ENCODE peak calls at places on chromosomes 12 and 14, in eight cellular contexts. W is aorta; S is Panc1; Z is stimulated activated naive CD8-positive, alpha-beta T cell treated with anti-CD3 and anti-CD28 coated beads, Interleukin-15, amount 100 ng/mL, for 72 hours; P is activated CD4-positive, CD25-positive, alpha-beta regulatory T cell treated with anti-CD3 and anti-CD28 coated beads, Interleukin-2, amount 50 U/mL, for 24 hours; N is T-helper 17 cell; O is lower lobe of right lung; Q is DND-41. C is an unnamed sample.

GRCh38 chr14:100988411-100988900 is 84.9 kb upstream of the RTL1 start:
- ATAC-seq in Q (no peak), S (peak), P (peak), W (no peak), O (no peak), N (no peak), Z (no peak), C (no peak)

GRCh38 chr14:75711134-75711795 is 50.2 kb downstream of the TTLL5 start:
- ATAC-seq in Q (peak), Z (peak), S (peak), O (peak), N (no peak), W (peak), P (peak), C (peak)

GRCh38 chr12:20628388-20628787 is 66.7 kb upstream of the SLCO1C1 start:
- ATAC-seq in W (no peak), P (no peak), S (no peak), N (no peak), Q (no peak), Z (no peak), O (no peak), C (no peak)

GRCh38 chr14:104393898-104394605 is 185.5 kb upstream of the C14orf180 start:
- ATAC-seq in P (peak), N (peak), S (no peak), Q (peak), W (no peak), O (peak), Z (peak), C (no peak)

GRCh38 chr14:59314019-59314608 is 125.6 kb downstream of the DAAM1 start:
- ATAC-seq in S (no peak), P (no peak), Q (peak), W (no peak), N (no peak), Z (no peak), O (no peak), C (no peak)

GRCh38 chr12:119682635-119683340 is 14.9 kb downstream of the PRKAB1 start:
- ATAC-seq in Q (peak), N (peak), S (no peak), Z (no peak), W (peak), O (peak), P (peak), C (no peak)

GRCh38 chr14:33486499-33486898 is 464.4 kb downstream of the EGLN3 start:
- ATAC-seq in S (no peak), Z (no peak), W (no peak), Q (no peak), P (no peak), N (no peak), O (no peak), C (no peak)

GRCh38 chr12:21444193-21445146 is 7.0 kb downstream of the PYROXD1 start:
- ATAC-seq in Z (no peak), W (no peak), P (no peak), S (no peak), Q (no peak), N (no peak), O (no peak), C (no peak)

GRCh38 chr12:90999946-91000345 is 4.8 kb downstream of the EPYC start:
- ATAC-seq in W (no peak), Z (no peak), Q (no peak), S (no peak), N (no peak), O (no peak), P (no peak), C (peak)

GRCh38 chr12:104792570-104792969 is 165.5 kb downstream of the SLC41A2 start:
- ATAC-seq in O (peak), P (no peak), Z (no peak), N (no peak), Q (no peak), S (peak), W (peak), C (peak)

GRCh38 chr12:93679308-93679933 is 2.2 kb downstream of the CRADD start:
- ATAC-seq in P (no peak), S (no peak), Z (no peak), N (no peak), W (no peak), Q (no peak), O (no peak), C (no peak)

GRCh38 chr14:75634848-75635247 is 25.8 kb downstream of the ERG28 start:
- ATAC-seq in W (no peak), P (no peak), N (no peak), S (no peak), Q (no peak), Z (no peak), O (no peak), C (no peak)

GRCh38 chr12:96658075-96658474 is 168.7 kb downstream of the CFAP54 start:
- ATAC-seq in S (no peak), P (no peak), W (no peak), N (no peak), Z (no peak), Q (no peak), O (no peak), C (no peak)

GRCh38 chr14:52683985-52684520 is 11.3 kb downstream of the ERO1A start:
- ATAC-seq in Z (no peak), S (peak), O (no peak), N (no peak), Q (peak), W (no peak), P (no peak), C (no peak)

GRCh38 chr14:90583916-90584605 is 187.2 kb downstream of the CALM1 start:
- ATAC-seq in P (no peak), W (no peak), S (no peak), O (no peak), Q (no peak), N (no peak), Z (no peak), C (no peak)

GRCh38 chr12:108856428-108857157 is 790 bp downstream of the SSH1 start:
- ATAC-seq in P (peak), O (peak), Q (peak), S (peak), Z (peak), N (peak), W (peak), C (peak)

GRCh38 chr14:61542848-61543790 is 152.2 kb upstream of the HIF1A start:
- ATAC-seq in P (no peak), O (peak), Z (no peak), Q (no peak), W (peak), N (no peak), S (no peak), C (no peak)

GRCh38 chr12:96375841-96376249 is 24.4 kb downstream of the CDK17 start:
- ATAC-seq in Z (no peak), P (no peak), W (no peak), O (no peak), N (no peak), Q (no peak), S (no peak), C (no peak)

GRCh38 chr14:100469632-100470522 is 117.3 kb downstream of the BEGAIN start:
- ATAC-seq in O (peak), Z (peak), Q (no peak), N (peak), P (peak), W (no peak), S (no peak), C (no peak)

GRCh38 chr12:6899837-6900519 is 4.6 kb upstream of the LRRC23 start:
- ATAC-seq in O (peak), S (no peak), Z (no peak), N (no peak), W (no peak), Q (no peak), P (no peak), C (no peak)

GRCh38 chr14:100486025-100486828 is 101.0 kb downstream of the BEGAIN start:
- ATAC-seq in P (no peak), S (peak), Q (peak), W (no peak), O (peak), Z (peak), N (peak), C (peak)

GRCh38 chr14:96663491-96664067 is 133.6 kb upstream of the VRK1 start:
- ATAC-seq in Z (no peak), S (no peak), N (no peak), P (no peak), W (no peak), O (no peak), Q (no peak), C (no peak)

GRCh38 chr12:64836856-64837255 is 12.4 kb downstream of the TBC1D30 start:
- ATAC-seq in Z (no peak), S (no peak), Q (no peak), N (no peak), W (no peak), P (no peak), O (no peak), C (no peak)

GRCh38 chr12:76237086-76237701 is 111.0 kb downstream of the BBS10 start:
- ATAC-seq in Q (no peak), P (no peak), N (no peak), O (no peak), S (peak), W (no peak), Z (no peak), C (no peak)

GRCh38 chr12:49949124-49949845 is 1.3 kb upstream of the AQP2 start:
- ATAC-seq in N (no peak), Q (no peak), W (no peak), Z (no peak), S (no peak), P (no peak), O (no peak), C (no peak)

GRCh38 chr12:124531281-124531745 is 36.1 kb downstream of the NCOR2 start:
- ATAC-seq in Q (no peak), P (no peak), W (peak), O (no peak), Z (peak), N (no peak), S (peak), C (peak)

GRCh38 chr14:75543258-75543657 is 21.0 kb downstream of the BATF start:
- ATAC-seq in S (no peak), P (peak), O (no peak), W (no peak), N (peak), Q (no peak), Z (peak), C (no peak)

GRCh38 chr12:94099191-94099983 is 49.0 kb upstream of the PLXNC1 start:
- ATAC-seq in N (no peak), Q (peak), W (no peak), S (peak), P (no peak), O (no peak), Z (no peak), C (peak)

GRCh38 chr12:12007001-12007712 is 63.6 kb upstream of the BCL2L14 start:
- ATAC-seq in Z (peak), O (no peak), W (no peak), P (peak), S (no peak), Q (no peak), N (no peak), C (no peak)

GRCh38 chr12:2068638-2069037 is 15.9 kb downstream of the CACNA1C start:
- ATAC-seq in Z (no peak), P (no peak), S (no peak), O (no peak), Q (no peak), W (no peak), N (no peak), C (no peak)

GRCh38 chr12:50934981-50935807 is 17.1 kb upstream of the HIGD1C start:
- ATAC-seq in S (no peak), W (peak), N (no peak), Q (no peak), P (no peak), Z (no peak), O (peak), C (peak)

GRCh38 chr14:92704821-92705220 is 43.6 kb downstream of the LGMN start:
- ATAC-seq in Z (no peak), N (no peak), S (no peak), P (no peak), W (no peak), Q (no peak), O (no peak), C (no peak)

GRCh38 chr14:27608377-27608776 is 1010.5 kb upstream of the NOVA1 start:
- ATAC-seq in P (no peak), W (no peak), S (no peak), O (no peak), Z (no peak), Q (no peak), N (no peak), C (no peak)

GRCh38 chr12:71333418-71333817 is 106.2 kb upstream of the LGR5 start:
- ATAC-seq in O (no peak), Z (no peak), W (no peak), Q (no peak), P (no peak), N (no peak), S (no peak), C (no peak)

GRCh38 chr12:33313476-33313875 is 126.1 kb downstream of the SYT10 start:
- ATAC-seq in N (no peak), Z (no peak), P (no peak), S (no peak), O (no peak), Q (no peak), W (no peak), C (no peak)

GRCh38 chr14:53744846-53745245 is 211.8 kb downstream of the BMP4 start:
- ATAC-seq in S (no peak), Z (no peak), N (no peak), O (no peak), Q (no peak), P (no peak), W (no peak), C (no peak)

C was measured in SK-N-SH treated with all-trans-retinoic acid at 6 μM for 48 hours.